ENCODE peak calls at places on chromosomes 16 and 17, in seven cellular contexts. I is HCT116, U is cardiac fibroblast, W is adrenal gland, S is psoas muscle, X is right lobe of liver, N is upper lobe of right lung. F is an unnamed sample.

GRCh38 chr16:83272201-83272600 is 535.6 kb upstream of the HSBP1 start:
- DNase-seq in W (no peak), X (no peak), S (no peak), N (no peak), U (no peak), I (no peak), F (no peak)

GRCh38 chr16:13909872-13910303 is 10.1 kb upstream of the ERCC4 start:
- DNase-seq in U (peak; percentile 99), S (no peak), W (peak; percentile 85), N (no peak), I (no peak), X (peak; percentile 89), F (no peak)

GRCh38 chr17:67615736-67616135 is 102.0 kb upstream of the NOL11 start:
- DNase-seq in W (no peak), S (no peak), I (no peak), N (no peak), U (no peak), X (no peak), F (no peak)

GRCh38 chr17:66190738-66191606 is 961 bp downstream of the CEP112 start:
- DNase-seq in I (no peak), S (no peak), N (no peak), U (peak; percentile 59), W (no peak), X (no peak), F (no peak)

GRCh38 chr17:28293994-28294393 is 25.0 kb upstream of the TMEM97 start:
- DNase-seq in S (no peak), N (no peak), U (no peak), W (no peak), X (no peak), I (no peak), F (no peak)

GRCh38 chr17:14745122-14745521 is 444.2 kb downstream of the HS3ST3B1 start:
- DNase-seq in X (no peak), S (no peak), W (no peak), U (peak; percentile 76), N (no peak), I (no peak), F (no peak)

GRCh38 chr16:23072084-23072599 is 77.1 kb downstream of the USP31 start:
- DNase-seq in U (peak; percentile 84), W (peak; percentile 87), I (no peak), N (peak; percentile 72), S (peak; percentile 86), X (peak; percentile 54), F (peak; percentile 19)

GRCh38 chr16:81583893-81584705 is 139.5 kb downstream of the CMIP start:
- DNase-seq in I (peak; percentile 74), S (no peak), X (no peak), N (peak; percentile 78), U (peak; percentile 14), W (peak; percentile 83), F (no peak)

GRCh38 chr17:51912939-51913338 is 245.6 kb downstream of the CA10 start:
- DNase-seq in U (no peak), W (no peak), N (no peak), I (no peak), S (no peak), X (no peak), F (no peak)

GRCh38 chr16:55123652-55124051 is 193.0 kb downstream of the IRX5 start:
- DNase-seq in X (no peak), I (no peak), U (no peak), W (no peak), S (no peak), N (no peak), F (no peak)

GRCh38 chr16:8846401-8846932 is 22.3 kb downstream of the CARHSP1 start:
- DNase-seq in S (no peak), N (no peak), I (no peak), W (no peak), U (no peak), X (no peak), F (no peak)

GRCh38 chr17:75152523-75152922 is 1.8 kb downstream of the JPT1 start:
- DNase-seq in U (no peak), W (no peak), X (no peak), I (no peak), N (no peak), S (no peak), F (no peak)

GRCh38 chr17:42531455-42532354 is 4.3 kb upstream of the NAGLU start:
- DNase-seq in I (no peak), W (peak; percentile 71), N (peak; percentile 88), U (peak; percentile 50), S (peak; percentile 88), X (peak; percentile 75), F (no peak)

GRCh38 chr17:74639704-74640142 is 16.2 kb upstream of the CD300E start:
- DNase-seq in I (no peak), W (no peak), S (no peak), N (peak; percentile 45), U (no peak), X (no peak), F (no peak)

GRCh38 chr17:57823469-57824401 is 26.1 kb downstream of the MRPS23 start:
- DNase-seq in S (no peak), N (no peak), I (no peak), X (no peak), W (no peak), U (peak; percentile 27), F (no peak)

GRCh38 chr16:87956771-87957279 is 5.6 kb downstream of the BANP start:
- DNase-seq in N (no peak), U (peak; percentile 71), S (no peak), X (no peak), I (no peak), W (no peak), F (no peak)

GRCh38 chr17:61289408-61290385 is 109.9 kb upstream of the TBX2 start:
- DNase-seq in I (no peak), U (no peak), N (no peak), S (no peak), X (no peak), W (no peak), F (no peak)

GRCh38 chr17:61284174-61284573 is 115.5 kb upstream of the TBX2 start:
- DNase-seq in U (peak; percentile 40), W (no peak), S (no peak), N (no peak), X (no peak), I (no peak), F (no peak)

GRCh38 chr17:61284746-61285145 is 114.9 kb upstream of the TBX2 start:
- DNase-seq in S (no peak), U (no peak), I (no peak), W (no peak), N (no peak), X (no peak), F (no peak)

GRCh38 chr17:61285483-61286320 is 113.9 kb upstream of the TBX2 start:
- DNase-seq in S (no peak), N (no peak), U (peak; percentile 75), W (no peak), I (no peak), X (no peak), F (no peak)

GRCh38 chr17:61286449-61286848 is 113.2 kb upstream of the TBX2 start:
- DNase-seq in S (no peak), I (no peak), X (no peak), W (no peak), U (no peak), N (no peak), F (no peak)
- H3K4me3 ChIP-seq in S (no peak overlapping the region), I (no peak overlapping the region), X (no peak overlapping the region), W (no peak overlapping the region), U (no peak overlapping the region), N (no peak overlapping the region), F (no peak overlapping the region)

GRCh38 chr17:82823004-82823403 is 16.8 kb downstream of the ZNF750 start:
- DNase-seq in W (no peak), U (no peak), X (no peak), S (no peak), N (no peak), I (no peak), F (no peak)
- TF ChIP-seq CTCF in W (no peak), U (peak; percentile 27), X (no peak), S (peak; percentile 13), N (peak; percentile 24), I (peak; percentile 69), F (no peak)

DNA sequence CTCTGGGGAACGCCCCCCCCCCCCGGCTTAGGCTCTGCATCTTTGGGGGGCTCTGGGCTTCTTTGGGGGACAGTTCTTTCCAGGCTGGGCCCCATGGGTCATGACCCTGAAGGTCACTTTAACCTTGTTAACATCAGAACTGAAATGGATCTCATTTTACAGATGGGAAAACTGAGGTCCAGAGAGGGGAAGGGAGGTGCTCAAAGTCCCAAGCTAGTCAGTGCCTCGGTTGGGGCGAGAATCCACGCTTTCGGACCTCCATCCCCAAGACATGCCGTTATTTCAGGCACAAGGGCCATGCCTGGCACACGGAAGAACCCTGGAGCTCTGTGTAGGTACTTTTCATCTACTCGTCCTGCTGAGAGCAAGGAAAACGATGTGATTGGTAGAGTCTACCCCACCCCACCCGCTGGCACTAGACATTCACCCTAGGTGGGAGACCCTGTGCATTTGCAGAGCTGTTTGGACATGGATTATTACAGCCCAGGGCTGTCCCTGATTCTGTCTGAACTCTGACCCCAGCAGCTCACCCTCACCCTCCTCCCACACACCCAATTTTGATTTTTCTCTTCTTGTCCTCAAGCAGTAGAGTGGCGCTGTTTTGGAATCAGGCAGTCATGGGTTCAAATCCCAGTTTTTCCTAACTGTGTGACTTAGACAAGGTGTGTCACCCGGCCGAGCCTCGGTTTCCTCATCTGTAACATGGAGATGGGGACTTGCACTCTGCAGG is 155.1 kb upstream of the CDC42EP4 start:
- DNase-seq in W (no peak), N (no peak), U (no peak), X (no peak), I (no peak), S (no peak), F (no peak)
- H3K4me3 ChIP-seq in W (no peak overlapping the region), N (no peak overlapping the region), U (no peak overlapping the region), X (no peak overlapping the region), I (no peak overlapping the region), S (no peak overlapping the region), F (no peak overlapping the region)

DNA sequence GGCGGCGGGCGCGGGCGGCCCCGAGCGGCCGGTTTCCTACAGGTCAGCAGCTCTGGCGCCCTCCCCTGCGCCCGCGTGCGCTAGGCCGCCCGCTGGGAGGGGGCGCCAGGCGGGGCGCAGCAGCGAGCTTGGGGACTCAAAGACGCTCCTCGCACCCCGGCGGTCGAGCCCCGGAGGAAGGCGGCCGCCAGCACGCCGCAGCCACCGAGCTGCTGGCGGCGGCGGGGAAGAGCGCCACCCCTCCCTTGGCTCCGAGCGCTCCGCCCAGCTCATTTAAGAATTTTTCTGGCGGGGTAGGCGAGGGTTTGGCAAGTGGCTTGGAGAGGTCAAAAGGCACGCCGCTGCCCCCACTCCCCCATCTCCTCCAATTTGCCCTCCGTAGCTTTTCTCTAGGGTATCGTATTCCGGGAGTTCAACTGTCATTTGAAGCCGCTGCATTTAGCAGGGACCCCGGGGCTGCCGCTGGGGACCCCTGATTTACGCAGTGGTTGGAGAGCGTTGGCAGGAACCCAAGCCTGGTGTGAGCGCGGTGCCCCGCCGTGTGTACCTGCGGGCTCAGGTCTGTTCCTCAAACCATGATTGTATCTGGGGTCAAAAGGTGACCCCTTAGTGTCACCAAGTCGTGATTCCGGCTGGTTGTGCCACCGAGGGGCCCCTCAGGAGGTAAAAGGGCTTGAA is 59.5 kb upstream of the GSE1 start:
- DNase-seq in U (peak; percentile 73), S (peak; percentile 83), N (peak; percentile 89), X (peak; percentile 89), I (peak; percentile 59), W (peak; percentile 65), F (no peak)
- TF ChIP-seq CTCF in U (no peak), S (peak; percentile 15), N (peak; percentile 41), X (peak; percentile 30), I (peak; percentile 18), W (peak; percentile 18), F (peak; percentile 23)

F was measured in epithelial cell of proximal tubule.